ENCODE peak calls at places on chromosomes 1 and 21, in six cellular contexts. X is neural crest cell, Z is astrocyte of the spinal cord, T is GM10248, K is epithelial cell of esophagus, L is HFFc6. F is an unnamed sample.

GRCh38 chr1:59142663-59143487 is 154.0 kb upstream of the FGGY start:
- DNase-seq in X (no peak), K (peak; percentile 98), Z (peak; percentile 87), T (peak; percentile 34), L (peak; percentile 98), F (no peak)

GRCh38 chr1:32181065-32181464 is 1.6 kb downstream of the TXLNA start:
- DNase-seq in L (no peak), T (no peak), X (no peak), K (no peak), Z (no peak), F (no peak)

GRCh38 chr1:16181887-16182719 is 26.2 kb upstream of the EPHA2 start:
- DNase-seq in L (peak; percentile 88), K (peak; percentile 87), X (no peak), T (no peak), Z (peak; percentile 92), F (no peak)

GRCh38 chr1:56215771-56216170 is 363.6 kb downstream of the PLPP3 start:
- DNase-seq in K (no peak), L (no peak), T (no peak), X (no peak), Z (no peak), F (no peak)

GRCh38 chr1:166167395-166167922 is 658 bp upstream of the FAM78B start:
- DNase-seq in K (no peak), Z (no peak), X (no peak), L (no peak), T (no peak), F (no peak)

GRCh38 chr1:45536886-45537285 is 13.7 kb upstream of the AKR1A1 start:
- DNase-seq in K (no peak), X (no peak), Z (no peak), L (no peak), T (no peak), F (no peak)

GRCh38 chr1:22879445-22879844 is 93.2 kb downstream of the LACTBL1 start:
- DNase-seq in Z (no peak), K (no peak), L (no peak), X (no peak), T (no peak), F (no peak)

GRCh38 chr1:229572286-229572685 is 13.8 kb upstream of the ABCB10 start:
- DNase-seq in K (no peak), T (no peak), Z (no peak), X (no peak), L (no peak), F (no peak)

GRCh38 chr1:10451286-10451685 is 1.5 kb downstream of the CORT start:
- DNase-seq in K (no peak), T (no peak), L (peak; percentile 76), Z (peak; percentile 11), X (no peak), F (no peak)

GRCh38 chr1:151562661-151563060 is 22.6 kb downstream of the TUFT1 start:
- DNase-seq in K (no peak), L (no peak), X (no peak), T (no peak), Z (no peak), F (no peak)

GRCh38 chr1:47214554-47214953 is 17.5 kb downstream of the TAL1 start:
- DNase-seq in L (no peak), X (no peak), Z (no peak), T (no peak), K (no peak), F (no peak)

GRCh38 chr1:161122967-161123366 is 5.1 kb downstream of the NIT1 start:
- DNase-seq in X (no peak), T (no peak), Z (no peak), K (no peak), L (no peak), F (no peak)

GRCh38 chr1:246035060-246035531 is 472.0 kb downstream of the SMYD3 start:
- DNase-seq in K (no peak), X (no peak), T (no peak), L (no peak), Z (no peak), F (no peak)

GRCh38 chr1:62879962-62880361 is 96.0 kb downstream of the ATG4C start:
- DNase-seq in X (no peak), K (no peak), L (no peak), T (no peak), Z (no peak), F (no peak)

GRCh38 chr1:67700692-67701410 is 15.8 kb downstream of the GADD45A start:
- DNase-seq in Z (peak; percentile 77), K (peak; percentile 70), L (no peak), X (peak; percentile 8), T (peak; percentile 43), F (no peak)

GRCh38 chr1:110060034-110060661 is 10.3 kb downstream of the ALX3 start:
- DNase-seq in Z (no peak), K (peak; percentile 45), X (peak; percentile 42), L (no peak), T (peak; percentile 83), F (peak; percentile 55)

GRCh38 chr1:110106013-110106941 is 6.0 kb upstream of the UBL4B start:
- DNase-seq in T (peak; percentile 85), L (peak; percentile 71), K (peak; percentile 74), X (peak; percentile 76), Z (peak; percentile 62), F (peak; percentile 51)

GRCh38 chr1:203268901-203269653 is 36.2 kb upstream of the BTG2 start:
- DNase-seq in K (peak; percentile 85), Z (peak; percentile 67), X (peak; percentile 58), T (peak; percentile 72), L (peak; percentile 62), F (no peak)

GRCh38 chr1:157377216-157377821 is 175.0 kb downstream of the FCRL5 start:
- DNase-seq in T (no peak), K (peak; percentile 41), Z (peak; percentile 22), X (peak; percentile 59), L (peak; percentile 25), F (no peak)

GRCh38 chr1:208237241-208237640 is 6.9 kb downstream of the PLXNA2 start:
- DNase-seq in T (no peak), X (no peak), L (peak; percentile 55), Z (peak; percentile 44), K (peak; percentile 73), F (no peak)

GRCh38 chr1:41013812-41014211 is 7.7 kb downstream of the SLFNL1 start:
- DNase-seq in K (no peak), T (no peak), L (no peak), Z (no peak), X (no peak), F (no peak)

DNA sequence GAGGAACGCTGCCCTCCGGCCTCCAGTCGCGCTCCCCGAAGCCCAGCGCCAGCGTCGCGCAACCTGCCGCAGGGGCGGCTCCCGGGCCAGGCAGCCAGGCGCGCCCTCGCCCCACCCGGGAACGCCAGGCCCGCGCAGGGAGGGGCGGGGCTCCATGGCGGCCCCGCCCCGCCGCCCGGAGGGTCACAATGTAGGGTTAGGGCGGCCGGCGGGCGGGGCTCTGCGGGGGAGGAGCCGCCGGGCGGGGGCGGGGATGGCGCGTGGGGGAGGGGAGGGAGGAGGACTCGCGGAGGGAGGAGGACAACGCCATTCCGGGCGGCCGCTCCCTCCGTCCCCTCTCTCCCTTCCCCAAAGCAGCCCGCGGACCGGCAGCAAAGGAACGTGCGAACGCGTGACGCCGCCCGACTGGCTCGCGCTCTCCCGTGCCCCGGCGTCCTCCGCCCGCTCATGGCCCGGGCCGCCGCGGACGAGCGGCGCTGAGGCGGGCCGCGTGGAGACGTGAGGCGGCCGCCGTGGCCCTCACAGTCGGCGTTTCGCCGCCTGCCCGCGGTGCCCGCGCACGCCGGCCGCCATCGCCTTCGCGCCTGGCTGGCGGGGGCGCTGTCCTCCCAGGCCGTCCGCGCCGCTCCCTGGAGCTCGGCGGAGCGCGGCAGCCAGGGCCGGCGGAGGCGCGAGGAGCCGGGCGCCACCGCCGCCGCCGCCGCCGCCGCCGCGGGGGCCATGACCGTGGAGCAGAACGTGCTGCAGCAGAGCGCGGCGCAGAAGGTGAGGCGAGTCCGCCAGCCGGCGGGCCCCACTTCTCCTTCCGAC is at the start of gene USP25:
- DNase-seq in Z (peak; percentile 58), T (peak; percentile 95), L (peak; percentile 44), K (peak; percentile 86), X (peak; percentile 74), F (peak; percentile 80)
- TF ChIP-seq CTCF in Z (peak; percentile 9), T (peak; percentile 52), L (no peak), K (no peak), X (peak; percentile 31), F (no peak)

GRCh38 chr1:48547521-48547920 is 75.5 kb upstream of the SPATA6 start:
- DNase-seq in Z (no peak), K (no peak), T (no peak), X (no peak), L (no peak), F (no peak)

GRCh38 chr1:48556161-48556850 is 84.3 kb upstream of the SPATA6 start:
- DNase-seq in K (peak; percentile 19), L (no peak), X (no peak), Z (no peak), T (no peak), F (no peak)

GRCh38 chr1:48555271-48555670 is 83.3 kb upstream of the SPATA6 start:
- DNase-seq in K (peak; percentile 89), Z (no peak), L (no peak), T (no peak), X (no peak), F (no peak)

GRCh38 chr1:48552903-48553626 is 81.1 kb upstream of the SPATA6 start:
- DNase-seq in T (no peak), K (no peak), L (no peak), X (no peak), Z (no peak), F (no peak)

GRCh38 chr1:48552420-48552819 is 80.4 kb upstream of the SPATA6 start:
- DNase-seq in L (no peak), K (peak; percentile 58), Z (no peak), T (no peak), X (no peak), F (no peak)
- TF ChIP-seq CTCF in L (no peak), K (peak; percentile 55), Z (peak; percentile 34), T (peak; percentile 28), X (peak; percentile 37), F (no peak)

GRCh38 chr1:3323021-3323790 is 131.3 kb upstream of the ARHGEF16 start:
- DNase-seq in X (no peak), T (no peak), Z (no peak), K (no peak), L (no peak), F (no peak)
- TF ChIP-seq CTCF in X (no peak), T (no peak), Z (no peak), K (no peak), L (no peak), F (no peak)

GRCh38 chr1:77759090-77760028 is at the start of gene USP33:
- DNase-seq in L (peak; percentile 58), K (peak; percentile 84), T (peak; percentile 94), X (peak; percentile 81), Z (peak; percentile 76), F (peak; percentile 95)
- TF ChIP-seq CTCF in L (no peak), K (no peak), T (no peak), X (peak; percentile 16), Z (no peak), F (no peak)